ENCODE peak calls at places on chromosomes 5 and 9, in six cellular contexts. Z, E, U, O, S and J are unnamed samples.

GRCh38 chr5:142896325-142897007 is 126.3 kb downstream of the ARHGAP26 start:
- DNase-seq in Z (no peak), E (no peak), U (no peak), O (no peak), S (no peak), J (no peak)

GRCh38 chr5:39394946-39395345 is 29.8 kb downstream of the DAB2 start:
- DNase-seq in Z (no peak), E (peak), U (no peak), O (peak), S (peak), J (no peak)

GRCh38 chr5:169243651-169244422 is 57.1 kb downstream of the SLIT3 start:
- DNase-seq in Z (no peak), E (no peak), U (no peak), O (peak), S (no peak), J (no peak)

GRCh38 chr9:32928145-32928763 is 73.2 kb downstream of the APTX start:
- DNase-seq in Z (no peak), E (no peak), U (no peak), O (peak), S (peak), J (peak)

GRCh38 chr5:80569961-80570786 is at the start of gene ANKRD34B:
- DNase-seq in Z (no peak), E (no peak), U (no peak), O (peak), S (no peak), J (peak)

GRCh38 chr9:20597862-20598261 is 24.4 kb downstream of the MLLT3 start:
- DNase-seq in Z (no peak), E (no peak), U (no peak), O (no peak), S (no peak), J (no peak)

GRCh38 chr9:96559339-96559943 is 60.2 kb downstream of the CDC14B start:
- DNase-seq in Z (no peak), E (no peak), U (no peak), O (no peak), S (no peak), J (no peak)

GRCh38 chr9:137828527-137829259 is 48.9 kb upstream of the CACNA1B start:
- DNase-seq in Z (no peak), E (no peak), U (no peak), O (peak), S (peak), J (no peak)

GRCh38 chr5:74241751-74242140 is 398.8 kb downstream of the ENC1 start:
- DNase-seq in Z (no peak), E (no peak), U (no peak), O (peak), S (peak), J (peak)

GRCh38 chr5:132237141-132237540 is 9.5 kb upstream of the P4HA2 start:
- DNase-seq in Z (no peak), E (no peak), U (no peak), O (peak), S (no peak), J (no peak)

GRCh38 chr5:134524826-134525686 is at the start of gene JADE2:
- DNase-seq in Z (peak), E (no peak), U (peak), O (peak), S (peak), J (peak)

GRCh38 chr9:34650816-34651215 is 1.2 kb upstream of the IL11RA start:
- DNase-seq in Z (no peak), E (no peak), U (no peak), O (no peak), S (peak), J (no peak)

GRCh38 chr5:123549256-123549904 is 37.4 kb downstream of the CSNK1G3 start:
- DNase-seq in Z (no peak), E (no peak), U (no peak), O (no peak), S (no peak), J (no peak)

GRCh38 chr9:22308177-22308576 is 138.4 kb upstream of the DMRTA1 start:
- DNase-seq in Z (no peak), E (no peak), U (no peak), O (no peak), S (no peak), J (peak)

GRCh38 chr5:167451091-167451490 is 840.4 kb upstream of the WWC1 start:
- DNase-seq in Z (no peak), E (no peak), U (no peak), O (peak), S (no peak), J (no peak)

GRCh38 chr5:102807878-102808502 is 52.9 kb downstream of the PAM start:
- DNase-seq in Z (no peak), E (no peak), U (peak), O (peak), S (peak), J (no peak)

GRCh38 chr5:142779163-142779562 is 9.0 kb downstream of the ARHGAP26 start:
- DNase-seq in Z (no peak), E (no peak), U (no peak), O (peak), S (peak), J (no peak)

GRCh38 chr5:14401639-14402038 is 180.0 kb upstream of the OTULINL start:
- DNase-seq in Z (no peak), E (no peak), U (no peak), O (no peak), S (no peak), J (no peak)

GRCh38 chr5:146765089-146765832 is 113.3 kb downstream of the PPP2R2B start:
- DNase-seq in Z (no peak), E (no peak), U (no peak), O (peak), S (no peak), J (no peak)

GRCh38 chr9:6925841-6926240 is 168.1 kb downstream of the KDM4C start:
- DNase-seq in Z (no peak), E (no peak), U (no peak), O (no peak), S (no peak), J (no peak)

GRCh38 chr5:9835121-9835770 is 205.1 kb upstream of the TAS2R1 start:
- DNase-seq in Z (no peak), E (no peak), U (no peak), O (no peak), S (no peak), J (no peak)

GRCh38 chr5:138149530-138149929 is 10.3 kb upstream of the NME5 start:
- DNase-seq in Z (no peak), E (peak), U (no peak), O (peak), S (peak), J (no peak)

GRCh38 chr5:54251981-54252380 is 58.4 kb downstream of the ARL15 start:
- DNase-seq in Z (no peak), E (no peak), U (no peak), O (peak), S (peak), J (no peak)

GRCh38 chr9:27787941-27788340 is 214.7 kb upstream of the C9orf72 start:
- DNase-seq in Z (no peak), E (no peak), U (no peak), O (no peak), S (peak), J (peak)

GRCh38 chr5:5492087-5492933 is 69.8 kb downstream of the ICE1 start:
- DNase-seq in Z (no peak), E (peak), U (peak), O (peak), S (peak), J (peak)

GRCh38 chr9:128286435-128286834 is 10.4 kb downstream of the SWI5 start:
- DNase-seq in Z (no peak), E (no peak), U (no peak), O (peak), S (no peak), J (no peak)

GRCh38 chr9:20312732-20313131 is 309.6 kb downstream of the MLLT3 start:
- DNase-seq in Z (no peak), E (no peak), U (no peak), O (peak), S (peak), J (no peak)

GRCh38 chr9:97357056-97357455 is 49.6 kb downstream of the CCDC180 start:
- DNase-seq in Z (no peak), E (no peak), U (no peak), O (no peak), S (no peak), J (no peak)

GRCh38 chr5:134248271-134248670 is 22.4 kb upstream of the PPP2CA start:
- DNase-seq in Z (no peak), E (no peak), U (no peak), O (peak), S (no peak), J (no peak)

GRCh38 chr5:123119334-123119986 is 30.4 kb downstream of the PRDM6 start:
- DNase-seq in Z (no peak), E (no peak), U (no peak), O (peak), S (peak), J (peak)

GRCh38 chr5:38807570-38808461 is 38.0 kb upstream of the OSMR start:
- DNase-seq in Z (no peak), E (peak), U (no peak), O (peak), S (peak), J (no peak)

GRCh38 chr9:83583151-83584014 is 39.6 kb upstream of the IDNK start:
- DNase-seq in Z (peak), E (no peak), U (peak), O (peak), S (peak), J (peak)

GRCh38 chr5:75465480-75465879 is 45.9 kb downstream of the CERT1 start:
- DNase-seq in Z (no peak), E (no peak), U (no peak), O (peak), S (peak), J (no peak)

GRCh38 chr5:73940026-73940425 is 314.0 kb downstream of the ARHGEF28 start:
- DNase-seq in Z (no peak), E (no peak), U (no peak), O (peak), S (peak), J (no peak)